ENCODE peak calls at places on chromosomes 12 and 14, in eight cellular contexts. One of them, this sample, is unnamed.
A peak's percentile ranks its signal among the peaks of the same experiment; 100 is the strongest.

GRCh38 chr12:68529466-68529865 is 81.2 kb upstream of the RAP1B start:
- DNase-seq in stimulated activated CD4-positive, alpha-beta T cell treated with anti-CD3 and anti-CD28 coated beads, Interleukin-12 subunit alpha, Interleukin-12 subunit beta, amount 100 ng/mL, for 48 hours: no peak
- DNase-seq in effector memory CD8-positive, alpha-beta T cell: no peak
- DNase-seq in naive thymus-derived CD8-positive, alpha-beta T cell: no peak
- DNase-seq in KBM-7: no peak
- DNase-seq in anterior cingulate cortex: no peak
- DNase-seq in stimulated activated naive B cell treated with anti-CD40 and anti-IgM and Interleukin-4, amounts not matched to agents 10 μg/mL and 1 μg/mL and 100 μg/mL, for 72 hours: no peak
- DNase-seq in occipital lobe: no peak
- DNase-seq in this sample: no peak

GRCh38 chr14:55180006-55180405 is 11.4 kb downstream of the DLGAP5 start:
- DNase-seq in stimulated activated naive B cell treated with anti-CD40 and anti-IgM and Interleukin-4, amounts not matched to agents 10 μg/mL and 1 μg/mL and 100 μg/mL, for 72 hours: no peak
- DNase-seq in KBM-7: no peak
- DNase-seq in effector memory CD8-positive, alpha-beta T cell: no peak
- DNase-seq in anterior cingulate cortex: no peak
- DNase-seq in naive thymus-derived CD8-positive, alpha-beta T cell: no peak
- DNase-seq in stimulated activated CD4-positive, alpha-beta T cell treated with anti-CD3 and anti-CD28 coated beads, Interleukin-12 subunit alpha, Interleukin-12 subunit beta, amount 100 ng/mL, for 48 hours: no peak
- DNase-seq in occipital lobe: no peak
- DNase-seq in this sample: no peak

GRCh38 chr12:131753757-131754156 is 42.9 kb downstream of the SFSWAP start:
- DNase-seq in stimulated activated naive B cell treated with anti-CD40 and anti-IgM and Interleukin-4, amounts not matched to agents 10 μg/mL and 1 μg/mL and 100 μg/mL, for 72 hours: no peak
- DNase-seq in KBM-7: no peak
- DNase-seq in occipital lobe: no peak
- DNase-seq in naive thymus-derived CD8-positive, alpha-beta T cell: no peak
- DNase-seq in anterior cingulate cortex: no peak
- DNase-seq in stimulated activated CD4-positive, alpha-beta T cell treated with anti-CD3 and anti-CD28 coated beads, Interleukin-12 subunit alpha, Interleukin-12 subunit beta, amount 100 ng/mL, for 48 hours: no peak
- DNase-seq in effector memory CD8-positive, alpha-beta T cell: no peak
- DNase-seq in this sample: no peak

GRCh38 chr12:122167328-122167925 is 6.6 kb downstream of the IL31 start:
- DNase-seq in stimulated activated CD4-positive, alpha-beta T cell treated with anti-CD3 and anti-CD28 coated beads, Interleukin-12 subunit alpha, Interleukin-12 subunit beta, amount 100 ng/mL, for 48 hours: no peak
- DNase-seq in occipital lobe: no peak
- DNase-seq in effector memory CD8-positive, alpha-beta T cell: no peak
- DNase-seq in KBM-7: no peak
- DNase-seq in naive thymus-derived CD8-positive, alpha-beta T cell: no peak
- DNase-seq in stimulated activated naive B cell treated with anti-CD40 and anti-IgM and Interleukin-4, amounts not matched to agents 10 μg/mL and 1 μg/mL and 100 μg/mL, for 72 hours: no peak
- DNase-seq in anterior cingulate cortex: no peak
- DNase-seq in this sample: no peak

GRCh38 chr12:8078400-8078799 is 3.7 kb upstream of the NECAP1 start:
- DNase-seq in stimulated activated naive B cell treated with anti-CD40 and anti-IgM and Interleukin-4, amounts not matched to agents 10 μg/mL and 1 μg/mL and 100 μg/mL, for 72 hours: no peak
- DNase-seq in stimulated activated CD4-positive, alpha-beta T cell treated with anti-CD3 and anti-CD28 coated beads, Interleukin-12 subunit alpha, Interleukin-12 subunit beta, amount 100 ng/mL, for 48 hours: peak; percentile 23
- DNase-seq in effector memory CD8-positive, alpha-beta T cell: peak; percentile 51
- DNase-seq in occipital lobe: no peak
- DNase-seq in anterior cingulate cortex: no peak
- DNase-seq in naive thymus-derived CD8-positive, alpha-beta T cell: peak; percentile 81
- DNase-seq in KBM-7: peak; percentile 49
- DNase-seq in this sample: no peak

GRCh38 chr12:95601626-95602025 is 50.4 kb upstream of the USP44 start:
- DNase-seq in occipital lobe: no peak
- DNase-seq in KBM-7: no peak
- DNase-seq in effector memory CD8-positive, alpha-beta T cell: no peak
- DNase-seq in anterior cingulate cortex: no peak
- DNase-seq in stimulated activated CD4-positive, alpha-beta T cell treated with anti-CD3 and anti-CD28 coated beads, Interleukin-12 subunit alpha, Interleukin-12 subunit beta, amount 100 ng/mL, for 48 hours: no peak
- DNase-seq in stimulated activated naive B cell treated with anti-CD40 and anti-IgM and Interleukin-4, amounts not matched to agents 10 μg/mL and 1 μg/mL and 100 μg/mL, for 72 hours: no peak
- DNase-seq in naive thymus-derived CD8-positive, alpha-beta T cell: no peak
- DNase-seq in this sample: no peak

GRCh38 chr12:126248871-126249403 is 1183.7 kb downstream of the AACS start:
- DNase-seq in occipital lobe: no peak
- DNase-seq in effector memory CD8-positive, alpha-beta T cell: no peak
- DNase-seq in stimulated activated naive B cell treated with anti-CD40 and anti-IgM and Interleukin-4, amounts not matched to agents 10 μg/mL and 1 μg/mL and 100 μg/mL, for 72 hours: no peak
- DNase-seq in stimulated activated CD4-positive, alpha-beta T cell treated with anti-CD3 and anti-CD28 coated beads, Interleukin-12 subunit alpha, Interleukin-12 subunit beta, amount 100 ng/mL, for 48 hours: no peak
- DNase-seq in anterior cingulate cortex: no peak
- DNase-seq in naive thymus-derived CD8-positive, alpha-beta T cell: no peak
- DNase-seq in KBM-7: no peak
- DNase-seq in this sample: no peak

GRCh38 chr14:94569381-94570001 is 8.2 kb downstream of the SERPINA4 start:
- DNase-seq in naive thymus-derived CD8-positive, alpha-beta T cell: no peak
- DNase-seq in KBM-7: no peak
- DNase-seq in occipital lobe: no peak
- DNase-seq in effector memory CD8-positive, alpha-beta T cell: no peak
- DNase-seq in stimulated activated CD4-positive, alpha-beta T cell treated with anti-CD3 and anti-CD28 coated beads, Interleukin-12 subunit alpha, Interleukin-12 subunit beta, amount 100 ng/mL, for 48 hours: no peak
- DNase-seq in anterior cingulate cortex: no peak
- DNase-seq in stimulated activated naive B cell treated with anti-CD40 and anti-IgM and Interleukin-4, amounts not matched to agents 10 μg/mL and 1 μg/mL and 100 μg/mL, for 72 hours: no peak
- DNase-seq in this sample: peak; percentile 57

GRCh38 chr14:68363841-68364711 is 428.8 kb downstream of the ZFP36L1 start:
- DNase-seq in effector memory CD8-positive, alpha-beta T cell: no peak
- DNase-seq in KBM-7: no peak
- DNase-seq in stimulated activated naive B cell treated with anti-CD40 and anti-IgM and Interleukin-4, amounts not matched to agents 10 μg/mL and 1 μg/mL and 100 μg/mL, for 72 hours: no peak
- DNase-seq in occipital lobe: peak; percentile 25
- DNase-seq in anterior cingulate cortex: peak; percentile 80
- DNase-seq in stimulated activated CD4-positive, alpha-beta T cell treated with anti-CD3 and anti-CD28 coated beads, Interleukin-12 subunit alpha, Interleukin-12 subunit beta, amount 100 ng/mL, for 48 hours: no peak
- DNase-seq in naive thymus-derived CD8-positive, alpha-beta T cell: no peak
- DNase-seq in this sample: no peak

GRCh38 chr12:119227292-119227691 is 48.6 kb downstream of the HSPB8 start:
- DNase-seq in stimulated activated CD4-positive, alpha-beta T cell treated with anti-CD3 and anti-CD28 coated beads, Interleukin-12 subunit alpha, Interleukin-12 subunit beta, amount 100 ng/mL, for 48 hours: no peak
- DNase-seq in naive thymus-derived CD8-positive, alpha-beta T cell: no peak
- DNase-seq in effector memory CD8-positive, alpha-beta T cell: no peak
- DNase-seq in occipital lobe: no peak
- DNase-seq in stimulated activated naive B cell treated with anti-CD40 and anti-IgM and Interleukin-4, amounts not matched to agents 10 μg/mL and 1 μg/mL and 100 μg/mL, for 72 hours: no peak
- DNase-seq in KBM-7: no peak
- DNase-seq in anterior cingulate cortex: no peak
- DNase-seq in this sample: no peak

GRCh38 chr12:1838223-1838993 is 18.0 kb downstream of the LRTM2 start:
- DNase-seq in anterior cingulate cortex: peak; percentile 62
- DNase-seq in stimulated activated naive B cell treated with anti-CD40 and anti-IgM and Interleukin-4, amounts not matched to agents 10 μg/mL and 1 μg/mL and 100 μg/mL, for 72 hours: no peak
- DNase-seq in occipital lobe: peak; percentile 47
- DNase-seq in effector memory CD8-positive, alpha-beta T cell: no peak
- DNase-seq in naive thymus-derived CD8-positive, alpha-beta T cell: no peak
- DNase-seq in KBM-7: peak; percentile 52
- DNase-seq in stimulated activated CD4-positive, alpha-beta T cell treated with anti-CD3 and anti-CD28 coated beads, Interleukin-12 subunit alpha, Interleukin-12 subunit beta, amount 100 ng/mL, for 48 hours: no peak
- DNase-seq in this sample: no peak

GRCh38 chr14:97218336-97218712 is 421.1 kb downstream of the VRK1 start:
- DNase-seq in anterior cingulate cortex: no peak
- DNase-seq in KBM-7: no peak
- DNase-seq in naive thymus-derived CD8-positive, alpha-beta T cell: no peak
- DNase-seq in stimulated activated CD4-positive, alpha-beta T cell treated with anti-CD3 and anti-CD28 coated beads, Interleukin-12 subunit alpha, Interleukin-12 subunit beta, amount 100 ng/mL, for 48 hours: no peak
- DNase-seq in occipital lobe: no peak
- DNase-seq in stimulated activated naive B cell treated with anti-CD40 and anti-IgM and Interleukin-4, amounts not matched to agents 10 μg/mL and 1 μg/mL and 100 μg/mL, for 72 hours: no peak
- DNase-seq in effector memory CD8-positive, alpha-beta T cell: no peak
- DNase-seq in this sample: no peak

GRCh38 chr12:54592316-54592715 is 3.9 kb upstream of the PPP1R1A start:
- DNase-seq in naive thymus-derived CD8-positive, alpha-beta T cell: no peak
- DNase-seq in stimulated activated CD4-positive, alpha-beta T cell treated with anti-CD3 and anti-CD28 coated beads, Interleukin-12 subunit alpha, Interleukin-12 subunit beta, amount 100 ng/mL, for 48 hours: no peak
- DNase-seq in stimulated activated naive B cell treated with anti-CD40 and anti-IgM and Interleukin-4, amounts not matched to agents 10 μg/mL and 1 μg/mL and 100 μg/mL, for 72 hours: no peak
- DNase-seq in KBM-7: no peak
- DNase-seq in anterior cingulate cortex: no peak
- DNase-seq in effector memory CD8-positive, alpha-beta T cell: no peak
- DNase-seq in occipital lobe: no peak
- DNase-seq in this sample: no peak

GRCh38 chr12:2244013-2244861 is 191.4 kb downstream of the CACNA1C start:
- DNase-seq in KBM-7: no peak
- DNase-seq in occipital lobe: peak; percentile 32
- DNase-seq in stimulated activated naive B cell treated with anti-CD40 and anti-IgM and Interleukin-4, amounts not matched to agents 10 μg/mL and 1 μg/mL and 100 μg/mL, for 72 hours: no peak
- DNase-seq in naive thymus-derived CD8-positive, alpha-beta T cell: no peak
- DNase-seq in anterior cingulate cortex: no peak
- DNase-seq in stimulated activated CD4-positive, alpha-beta T cell treated with anti-CD3 and anti-CD28 coated beads, Interleukin-12 subunit alpha, Interleukin-12 subunit beta, amount 100 ng/mL, for 48 hours: no peak
- DNase-seq in effector memory CD8-positive, alpha-beta T cell: no peak
- DNase-seq in this sample: no peak

GRCh38 chr12:96044017-96044985 is 8.9 kb upstream of the LTA4H start:
- DNase-seq in anterior cingulate cortex: no peak
- DNase-seq in stimulated activated naive B cell treated with anti-CD40 and anti-IgM and Interleukin-4, amounts not matched to agents 10 μg/mL and 1 μg/mL and 100 μg/mL, for 72 hours: no peak
- DNase-seq in KBM-7: no peak
- DNase-seq in effector memory CD8-positive, alpha-beta T cell: no peak
- DNase-seq in naive thymus-derived CD8-positive, alpha-beta T cell: no peak
- DNase-seq in occipital lobe: no peak
- DNase-seq in stimulated activated CD4-positive, alpha-beta T cell treated with anti-CD3 and anti-CD28 coated beads, Interleukin-12 subunit alpha, Interleukin-12 subunit beta, amount 100 ng/mL, for 48 hours: no peak
- DNase-seq in this sample: no peak